ENCODE peak calls at places on chromosomes 12 and 14, in ten cellular contexts. E is upper lobe of right lung; X is body of pancreas; T is endodermal cell; O is lower lobe of right lung; Q is IMR-90; B is cardiac muscle cell; N is CD4-positive, alpha-beta memory T cell; D is upper lobe of left lung; C is hepatocyte. H is an unnamed sample. For H3K9me3, the result is how much of the 10 kb centered on the place peaks cover.

GRCh38 chr12:42364692-42365091 is 38.7 kb downstream of the PPHLN1 start:
- DNase-seq in B (no peak), X (no peak), T (peak), Q (no peak), C (no peak), O (no peak), N (no peak), E (no peak), D (no peak), H (no peak)

GRCh38 chr14:64625363-64626232 is 75.8 kb downstream of the PPP1R36 start:
- DNase-seq in T (peak), B (no peak), C (no peak), N (no peak), E (no peak), Q (no peak), O (no peak), D (no peak), X (peak), H (no peak)

GRCh38 chr14:96090441-96091148 is 51.4 kb downstream of the C14orf132 start:
- DNase-seq in Q (peak), D (peak), O (no peak), B (peak), N (no peak), E (no peak), X (peak), T (no peak), C (peak), H (peak)

GRCh38 chr14:102539544-102540309 is 30.2 kb upstream of the ANKRD9 start:
- DNase-seq in D (peak), B (no peak), Q (peak), O (no peak), N (no peak), E (no peak), T (no peak), C (peak), X (no peak), H (no peak)

GRCh38 chr12:18905134-18905533 is 167.2 kb downstream of the CAPZA3 start:
- DNase-seq in T (no peak), E (no peak), X (no peak), Q (no peak), O (no peak), B (no peak), N (no peak), D (no peak), C (peak), H (no peak)

GRCh38 chr14:78840898-78841297 is 670.7 kb downstream of the NRXN3 start:
- DNase-seq in C (no peak), D (no peak), E (no peak), Q (no peak), N (no peak), T (no peak), X (no peak), O (no peak), B (no peak), H (no peak)

GRCh38 chr12:28023156-28023887 is 50.8 kb upstream of the PTHLH start:
- DNase-seq in B (no peak), C (no peak), T (no peak), X (no peak), Q (peak), D (no peak), N (no peak), O (no peak), E (no peak), H (no peak)

GRCh38 chr12:121811434-121812319 is 7.9 kb downstream of the SETD1B start:
- DNase-seq in C (peak), T (peak), X (peak), O (peak), B (peak), D (peak), E (peak), N (peak), Q (peak), H (peak)

GRCh38 chr12:19194963-19195362 is 65.4 kb downstream of the PLEKHA5 start:
- DNase-seq in Q (no peak), T (no peak), B (no peak), O (no peak), C (no peak), X (no peak), N (no peak), E (no peak), D (no peak), H (no peak)

GRCh38 chr14:90609376-90609775 is 206.9 kb downstream of the TTC7B start:
- DNase-seq in T (no peak), B (no peak), E (peak), Q (no peak), X (no peak), N (no peak), C (no peak), D (no peak), O (no peak), H (no peak)

GRCh38 chr12:51070004-51070403 is 13.4 kb downstream of the CSRNP2 start:
- DNase-seq in T (no peak), N (no peak), E (no peak), X (peak), D (no peak), Q (peak), B (no peak), C (peak), O (no peak), H (no peak)

GRCh38 chr14:59455411-59455810 is 9.8 kb downstream of the GPR135 start:
- DNase-seq in O (no peak), X (no peak), D (no peak), E (no peak), T (no peak), C (no peak), N (no peak), Q (peak), B (no peak), H (no peak)

GRCh38 chr12:105330283-105330937 is at the start of gene C12orf75:
- DNase-seq in C (peak), N (peak), X (peak), B (peak), E (peak), Q (peak), D (peak), O (peak), T (peak), H (peak)

GRCh38 chr12:130873106-130873795 is 1.4 kb downstream of the RAN start:
- DNase-seq in E (no peak), O (no peak), N (no peak), B (no peak), T (no peak), C (no peak), D (no peak), X (no peak), Q (no peak), H (no peak)

GRCh38 chr12:78085562-78086182 is 255.0 kb downstream of the NAV3 start:
- DNase-seq in N (no peak), C (no peak), B (no peak), T (no peak), O (no peak), D (no peak), X (no peak), E (no peak), Q (peak), H (no peak)

GRCh38 chr14:52015411-52016030 is 26.2 kb downstream of the RTRAF start:
- DNase-seq in T (peak), D (no peak), Q (peak), X (peak), C (peak), O (no peak), B (peak), E (no peak), N (no peak), H (no peak)

GRCh38 chr14:58107947-58108552 is 44.0 kb downstream of the ARMH4 start:
- DNase-seq in D (no peak), E (no peak), B (peak), X (peak), T (peak), Q (peak), O (no peak), C (peak), N (peak), H (no peak)

GRCh38 chr14:90491868-90492560 is 95.2 kb downstream of the CALM1 start:
- DNase-seq in Q (no peak), B (no peak), O (no peak), C (no peak), E (no peak), X (no peak), D (no peak), N (no peak), T (no peak), H (no peak)

GRCh38 chr12:39145175-39145999 is 240.0 kb upstream of the CPNE8 start:
- DNase-seq in E (peak), B (peak), X (peak), T (peak), Q (no peak), D (peak), C (peak), O (peak), N (no peak), H (peak)

DNA sequence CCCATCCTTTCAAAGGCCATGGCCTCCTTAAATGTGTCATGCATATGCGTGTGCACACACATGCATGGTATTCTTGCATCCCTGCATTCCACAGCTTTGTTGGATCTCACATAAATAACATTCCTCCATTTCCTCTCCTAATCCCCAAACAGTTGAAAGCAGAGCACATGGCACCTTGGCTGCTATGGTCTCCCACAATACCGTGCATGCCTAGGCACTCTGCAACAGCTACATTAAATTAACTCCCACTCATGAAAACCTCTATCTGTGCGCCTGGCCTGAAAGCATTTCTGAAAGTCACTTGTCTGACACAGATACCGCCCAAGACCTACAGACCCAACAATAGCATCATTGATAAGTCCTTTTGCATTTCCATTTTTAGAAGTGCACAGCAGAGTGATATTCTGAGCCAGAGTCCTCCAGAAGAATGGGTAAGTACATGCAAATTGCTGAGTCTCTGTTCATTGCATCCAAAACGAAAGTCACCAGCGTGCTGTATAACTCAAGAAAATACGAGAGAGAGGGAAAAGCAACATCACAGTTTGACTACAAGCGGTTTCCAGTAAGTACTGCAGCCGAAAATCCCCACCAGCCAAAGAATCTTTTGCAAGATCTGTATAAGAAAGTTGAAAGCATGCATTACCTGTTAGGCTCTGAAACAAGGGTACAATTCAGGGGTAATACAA is 436 bp downstream of the ASB2 start:
- DNase-seq in D (no peak), N (peak), Q (no peak), B (no peak), C (no peak), T (no peak), O (no peak), X (no peak), E (no peak), H (no peak)
- H3K4me3 ChIP-seq in D (no peak), N (peak), Q (no peak), B (peak), C (no peak), T (no peak), O (peak), X (no peak), E (peak), H (peak)

GRCh38 chr12:21938879-21939278 is 2.3 kb downstream of the ABCC9 start:
- DNase-seq in D (no peak), C (no peak), T (no peak), Q (peak), X (no peak), O (no peak), B (no peak), E (no peak), N (no peak), H (no peak)

GRCh38 chr12:21941522-21942376 is 523 bp upstream of the ABCC9 start:
- DNase-seq in N (no peak), C (peak), T (peak), O (peak), Q (peak), B (peak), E (peak), X (peak), D (peak), H (peak)

GRCh38 chr12:21940972-21941521 is at the start of gene ABCC9:
- DNase-seq in D (peak), T (peak), B (peak), X (peak), N (peak), C (peak), Q (peak), E (peak), O (peak), H (peak)

GRCh38 chr12:21939435-21939834 is 1.8 kb downstream of the ABCC9 start:
- DNase-seq in X (no peak), C (no peak), T (no peak), E (no peak), D (no peak), O (no peak), B (no peak), Q (no peak), N (no peak), H (no peak)

DNA sequence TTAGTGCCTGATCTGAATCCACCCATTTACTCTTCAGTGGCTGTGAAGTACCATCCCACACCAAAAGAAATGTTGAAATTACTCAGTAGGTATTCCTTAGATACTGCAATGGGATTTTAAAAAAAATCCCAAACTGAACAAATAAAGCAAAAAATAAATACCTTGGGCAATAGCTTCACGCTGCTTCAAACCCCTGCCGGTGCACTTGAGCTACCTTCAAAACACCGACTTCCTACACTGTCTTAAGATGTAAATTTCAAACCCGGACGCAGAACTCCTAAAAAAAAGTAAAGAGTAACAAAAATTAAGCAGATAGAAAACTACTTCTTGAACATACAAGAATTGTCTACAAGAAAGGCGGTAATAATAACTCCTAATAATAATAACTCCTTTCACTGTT is 677 bp downstream of the ABCC9 start:
- DNase-seq in N (no peak), Q (no peak), T (no peak), E (peak), O (no peak), D (no peak), B (peak), C (no peak), X (no peak), H (no peak)
- H3K9me3 ChIP-seq in N (under half), Q (under half), T (under half), E (under half), O (under half), D (under half), B (under half), C (under half), X (under half), H (under half)

GRCh38 chr14:104116544-104117340 is 21.6 kb upstream of the KIF26A start:
- DNase-seq in X (peak), N (no peak), T (peak), C (peak), B (peak), O (peak), D (peak), E (peak), Q (no peak), H (peak)
- H3K4me3 ChIP-seq in X (peak), N (no peak), T (no peak), C (peak), B (peak), O (peak), D (peak), E (peak), Q (no peak), H (no peak)

DNA sequence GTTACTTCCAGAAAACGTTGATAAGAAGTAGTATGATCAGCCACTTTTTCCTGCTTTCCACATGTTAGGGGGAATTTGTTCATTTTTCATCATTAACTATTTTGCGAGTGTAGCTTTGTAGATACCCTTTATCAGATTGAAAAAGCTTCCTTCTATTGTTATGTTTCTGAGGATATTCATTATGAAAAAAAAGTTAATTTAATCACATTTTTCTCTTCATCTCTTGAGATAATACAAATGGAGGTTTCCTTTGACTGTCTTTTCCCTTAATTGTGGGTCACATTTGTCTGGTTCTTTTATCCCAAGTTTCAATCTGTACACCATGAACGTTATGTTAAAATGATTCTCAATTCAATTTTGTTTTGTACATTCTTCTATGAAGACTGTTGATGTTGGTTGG is 875.7 kb downstream of the SLC6A15 start:
- DNase-seq in E (no peak), C (no peak), O (no peak), X (no peak), T (no peak), B (no peak), N (no peak), D (no peak), Q (no peak), H (no peak)
- H3K9me3 ChIP-seq in E (under half), C (under half), O (under half), X (under half), T (under half), B (under half), N (under half), D (under half), Q (under half), H (under half)

DNA sequence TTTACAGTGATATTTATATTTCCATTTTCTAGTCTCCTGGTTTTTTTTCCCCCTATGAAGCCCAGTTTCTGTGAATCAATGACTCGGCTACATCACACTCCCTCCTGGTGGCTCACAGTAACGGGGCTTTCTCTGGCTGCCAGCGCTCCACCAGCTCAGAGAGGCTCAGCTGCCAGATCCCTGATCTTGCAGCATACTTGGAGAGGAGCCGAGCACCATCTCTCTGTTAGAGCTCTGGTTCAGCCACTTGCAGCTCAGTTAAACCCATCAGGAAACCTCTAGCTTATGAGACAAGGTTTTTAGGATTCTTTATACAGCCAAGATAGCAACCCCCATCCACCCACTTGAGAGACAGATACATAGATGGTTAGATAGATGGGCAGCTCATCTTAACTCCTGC is 74.6 kb downstream of the CIT start:
- DNase-seq in O (no peak), X (peak), C (peak), B (no peak), N (no peak), Q (peak), D (no peak), E (no peak), T (no peak), H (peak)
- H3K4me3 ChIP-seq in O (no peak), X (no peak), C (no peak), B (no peak), N (no peak), Q (no peak), D (no peak), E (no peak), T (no peak), H (no peak)

DNA sequence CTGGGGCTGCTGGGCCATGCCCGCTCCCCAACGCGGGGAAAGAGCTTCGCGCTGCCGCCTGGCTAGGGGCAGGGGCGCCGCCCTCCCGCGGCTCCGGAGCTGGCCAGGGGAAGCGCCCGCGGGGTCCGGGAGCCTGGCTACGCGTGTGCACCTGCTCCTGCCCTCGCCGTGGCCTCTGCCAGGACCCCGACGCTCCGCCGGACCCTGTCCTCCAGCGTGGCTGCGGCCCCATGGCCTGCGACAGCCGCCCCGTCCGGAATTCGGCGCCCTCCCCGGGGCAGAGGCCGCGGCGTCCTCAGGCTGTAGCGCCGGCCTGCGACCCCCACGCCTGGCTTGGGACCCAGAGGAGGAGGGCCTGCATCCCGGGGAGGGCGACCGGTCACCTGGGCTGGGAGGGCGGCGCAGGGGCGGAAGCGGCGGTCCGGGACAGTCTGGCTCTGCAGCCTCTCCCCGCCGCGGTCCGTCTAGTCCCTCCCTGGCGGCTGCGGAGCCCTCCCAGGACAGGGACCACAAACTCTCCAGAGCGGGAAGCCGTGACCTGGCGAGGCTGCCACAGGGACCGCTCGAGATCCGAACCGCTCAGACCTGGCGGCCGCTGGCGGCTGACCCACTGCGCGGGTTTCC is 85.6 kb downstream of the ALG10 start:
- DNase-seq in Q (no peak), O (no peak), B (no peak), X (no peak), N (no peak), D (peak), E (no peak), C (no peak), T (no peak), H (no peak)
- H3K9me3 ChIP-seq in Q (under half), O (under half), B (under half), X (under half), N (under half), D (under half), E (under half), C (under half), T (under half), H (under half)

H was measured in aorta.